ENCODE peak calls at places on chromosome 18, in four cellular contexts. One of them, this sample, is unnamed.

GRCh38 chr18:23805898-23806297 is 116.6 kb downstream of the LAMA3 start:
- DNase-seq in HCT116: no peak
- DNase-seq in sigmoid colon: no peak
- DNase-seq in IMR-90: peak
- DNase-seq in this sample: no peak

GRCh38 chr18:903703-904102 is 968 bp upstream of the ADCYAP1 start:
- DNase-seq in HCT116: no peak
- DNase-seq in sigmoid colon: no peak
- DNase-seq in IMR-90: peak
- DNase-seq in this sample: no peak

GRCh38 chr18:45688113-45688512 is 35.9 kb upstream of the SLC14A1 start:
- DNase-seq in IMR-90: peak
- DNase-seq in HCT116: no peak
- DNase-seq in sigmoid colon: no peak
- DNase-seq in this sample: no peak

GRCh38 chr18:50560681-50561629 is 1.1 kb downstream of the MAPK4 start:
- DNase-seq in IMR-90: no peak
- DNase-seq in sigmoid colon: no peak
- DNase-seq in HCT116: no peak
- DNase-seq in this sample: peak

GRCh38 chr18:61322265-61322873 is 10.9 kb upstream of the CDH20 start:
- DNase-seq in HCT116: peak
- DNase-seq in IMR-90: peak
- DNase-seq in sigmoid colon: no peak
- DNase-seq in this sample: peak

GRCh38 chr18:11728247-11728646 is 39.2 kb downstream of the GNAL start:
- DNase-seq in IMR-90: no peak
- DNase-seq in sigmoid colon: no peak
- DNase-seq in HCT116: peak
- DNase-seq in this sample: no peak

GRCh38 chr18:78701753-78702409 is 277.7 kb upstream of the SALL3 start:
- DNase-seq in sigmoid colon: no peak
- DNase-seq in IMR-90: no peak
- DNase-seq in HCT116: no peak
- DNase-seq in this sample: no peak

GRCh38 chr18:35508030-35508429 is 10.3 kb upstream of the INO80C start:
- DNase-seq in HCT116: no peak
- DNase-seq in IMR-90: no peak
- DNase-seq in sigmoid colon: no peak
- DNase-seq in this sample: no peak

GRCh38 chr18:54358495-54358793 is 738 bp downstream of the C18orf54 start:
- DNase-seq in IMR-90: peak
- DNase-seq in sigmoid colon: no peak
- DNase-seq in HCT116: no peak
- DNase-seq in this sample: no peak

GRCh38 chr18:28163201-28163778 is 13.6 kb downstream of the CDH2 start:
- DNase-seq in IMR-90: peak
- DNase-seq in HCT116: no peak
- DNase-seq in sigmoid colon: no peak
- DNase-seq in this sample: peak

GRCh38 chr18:5979971-5980457 is 84.7 kb upstream of the TMEM200C start:
- DNase-seq in HCT116: no peak
- DNase-seq in sigmoid colon: no peak
- DNase-seq in IMR-90: no peak
- DNase-seq in this sample: no peak

GRCh38 chr18:72935744-72936143 is 68.0 kb upstream of the NETO1 start:
- DNase-seq in sigmoid colon: no peak
- DNase-seq in IMR-90: no peak
- DNase-seq in HCT116: no peak
- DNase-seq in this sample: no peak

GRCh38 chr18:24503182-24503581 is 42.7 kb downstream of the HRH4 start:
- DNase-seq in sigmoid colon: no peak
- DNase-seq in HCT116: no peak
- DNase-seq in IMR-90: no peak
- DNase-seq in this sample: no peak

GRCh38 chr18:36186461-36187137 is 698 bp upstream of the MOCOS start:
- DNase-seq in IMR-90: no peak
- DNase-seq in HCT116: no peak
- DNase-seq in sigmoid colon: no peak
- DNase-seq in this sample: peak

GRCh38 chr18:46469186-46469915 is 187.7 kb downstream of the LOXHD1 start:
- DNase-seq in IMR-90: no peak
- DNase-seq in HCT116: no peak
- DNase-seq in sigmoid colon: no peak
- DNase-seq in this sample: no peak

GRCh38 chr18:36301884-36302283 is 4.4 kb downstream of the FHOD3 start:
- DNase-seq in sigmoid colon: no peak
- DNase-seq in HCT116: no peak
- DNase-seq in IMR-90: no peak
- DNase-seq in this sample: no peak

GRCh38 chr18:13464432-13465125 is 246.0 kb downstream of the LDLRAD4 start:
- DNase-seq in IMR-90: no peak
- DNase-seq in sigmoid colon: peak
- DNase-seq in HCT116: no peak
- DNase-seq in this sample: peak

GRCh38 chr18:23258566-23259265 is 123.4 kb downstream of the CABLES1 start:
- DNase-seq in HCT116: no peak
- DNase-seq in sigmoid colon: no peak
- DNase-seq in IMR-90: no peak
- DNase-seq in this sample: no peak

GRCh38 chr18:13366977-13367892 is 148.7 kb downstream of the LDLRAD4 start:
- DNase-seq in sigmoid colon: no peak
- DNase-seq in IMR-90: no peak
- DNase-seq in HCT116: no peak
- DNase-seq in this sample: no peak

GRCh38 chr18:61194726-61195125 is 138.5 kb upstream of the CDH20 start:
- DNase-seq in IMR-90: no peak
- DNase-seq in sigmoid colon: no peak
- DNase-seq in HCT116: no peak
- DNase-seq in this sample: no peak

GRCh38 chr18:31774477-31774785 is 13.8 kb upstream of the SLC25A52 start:
- DNase-seq in sigmoid colon: no peak
- DNase-seq in IMR-90: no peak
- DNase-seq in HCT116: no peak
- DNase-seq in this sample: no peak

GRCh38 chr18:35502062-35502461 is 4.3 kb upstream of the INO80C start:
- DNase-seq in IMR-90: no peak
- DNase-seq in HCT116: no peak
- DNase-seq in sigmoid colon: no peak
- DNase-seq in this sample: no peak

GRCh38 chr18:51068111-51068510 is 38.1 kb downstream of the SMAD4 start:
- DNase-seq in IMR-90: peak
- DNase-seq in sigmoid colon: no peak
- DNase-seq in HCT116: no peak
- DNase-seq in this sample: no peak

GRCh38 chr18:10660485-10660884 is 134.7 kb downstream of the NAPG start:
- DNase-seq in IMR-90: peak
- DNase-seq in HCT116: no peak
- DNase-seq in sigmoid colon: no peak
- DNase-seq in this sample: no peak

GRCh38 chr18:27223570-27224340 is 38.6 kb upstream of the CHST9 start:
- DNase-seq in sigmoid colon: no peak
- DNase-seq in IMR-90: no peak
- DNase-seq in HCT116: no peak
- DNase-seq in this sample: no peak

GRCh38 chr18:37258131-37258530 is 307.5 kb downstream of the CELF4 start:
- DNase-seq in sigmoid colon: no peak
- DNase-seq in IMR-90: no peak
- DNase-seq in HCT116: no peak
- DNase-seq in this sample: peak

GRCh38 chr18:42287047-42287446 is 332.0 kb downstream of the PIK3C3 start:
- DNase-seq in IMR-90: no peak
- DNase-seq in HCT116: no peak
- DNase-seq in sigmoid colon: no peak
- DNase-seq in this sample: no peak

GRCh38 chr18:40413160-40413559 is 1541.9 kb upstream of the PIK3C3 start:
- DNase-seq in HCT116: no peak
- DNase-seq in IMR-90: peak
- DNase-seq in sigmoid colon: no peak
- DNase-seq in this sample: no peak

GRCh38 chr18:41745166-41746049 is 209.6 kb upstream of the PIK3C3 start:
- DNase-seq in sigmoid colon: no peak
- DNase-seq in HCT116: no peak
- DNase-seq in IMR-90: peak
- DNase-seq in this sample: peak

GRCh38 chr18:61551586-61551985 is 218.4 kb downstream of the CDH20 start:
- DNase-seq in HCT116: peak
- DNase-seq in sigmoid colon: no peak
- DNase-seq in IMR-90: peak
- DNase-seq in this sample: no peak

GRCh38 chr18:56789004-56789888 is 138.1 kb downstream of the WDR7 start:
- DNase-seq in HCT116: peak
- DNase-seq in sigmoid colon: no peak
- DNase-seq in IMR-90: peak
- DNase-seq in this sample: no peak
- TF ChIP-seq CTCF in HCT116: peak
- TF ChIP-seq CTCF in sigmoid colon: no peak
- TF ChIP-seq CTCF in IMR-90: peak
- TF ChIP-seq CTCF in this sample: peak

GRCh38 chr18:59354731-59355130 is 4.3 kb downstream of the LMAN1 start:
- DNase-seq in HCT116: no peak
- DNase-seq in sigmoid colon: no peak
- DNase-seq in IMR-90: no peak
- DNase-seq in this sample: no peak

GRCh38 chr18:59359576-59359952 is 499 bp upstream of the LMAN1 start:
- DNase-seq in sigmoid colon: no peak
- DNase-seq in IMR-90: no peak
- DNase-seq in HCT116: no peak
- DNase-seq in this sample: no peak

GRCh38 chr18:59353079-59353680 is 5.9 kb downstream of the LMAN1 start:
- DNase-seq in IMR-90: no peak
- DNase-seq in HCT116: no peak
- DNase-seq in sigmoid colon: no peak
- DNase-seq in this sample: no peak

GRCh38 chr18:59357928-59358327 is 1.1 kb downstream of the LMAN1 start:
- DNase-seq in IMR-90: peak
- DNase-seq in HCT116: peak
- DNase-seq in sigmoid colon: no peak
- DNase-seq in this sample: no peak

DNA sequence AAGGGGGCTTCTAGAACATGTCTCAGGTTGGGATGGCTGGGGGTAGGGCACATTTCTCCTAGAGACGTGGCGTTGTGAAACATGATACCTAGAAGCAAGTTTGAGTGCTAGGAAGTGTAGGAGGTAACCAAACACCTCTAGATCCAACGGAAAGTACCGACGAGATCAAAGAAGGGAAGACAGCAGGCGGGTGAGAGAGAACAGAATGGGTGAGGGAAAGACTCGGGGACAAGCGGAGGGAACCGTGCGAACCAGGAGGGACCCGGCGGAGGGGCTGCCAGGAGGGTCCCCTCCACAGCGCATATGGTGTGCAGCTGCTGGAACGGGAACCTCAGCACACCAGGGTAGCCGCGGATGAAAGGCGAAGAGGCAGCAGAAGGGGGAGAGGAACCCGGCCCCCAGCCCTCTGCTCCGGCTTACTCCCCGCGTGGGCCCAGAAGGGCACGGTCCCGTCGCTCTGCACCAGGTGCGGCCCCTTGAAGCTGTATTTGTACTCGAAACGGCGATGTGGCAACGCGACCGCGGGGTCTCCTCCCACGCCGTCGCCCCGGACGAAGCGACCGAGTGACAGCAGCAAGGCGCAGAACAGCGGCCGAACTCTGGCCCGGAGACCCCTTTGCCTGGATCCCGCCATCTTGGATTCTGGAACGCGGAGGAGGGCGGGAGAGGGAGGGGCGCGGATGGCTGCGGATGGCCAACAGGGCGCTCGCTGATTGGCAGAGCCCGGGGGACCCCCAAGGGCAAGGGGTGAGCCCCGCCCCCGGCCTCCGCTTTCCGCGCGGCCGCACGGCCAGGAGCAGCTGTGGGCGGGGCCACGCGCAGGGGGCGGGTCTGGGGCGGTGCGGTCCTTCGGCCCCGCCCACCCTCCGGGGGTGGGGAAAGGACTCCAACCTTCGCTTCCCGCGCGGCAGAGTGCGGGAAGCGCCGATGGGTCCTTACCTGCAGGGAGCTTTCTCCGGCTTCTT is at the start of gene LMAN1:
- DNase-seq in HCT116: peak
- DNase-seq in IMR-90: peak
- DNase-seq in sigmoid colon: peak
- DNase-seq in this sample: peak
- TF ChIP-seq POLR2A in HCT116: peak
- TF ChIP-seq POLR2A in IMR-90: peak
- TF ChIP-seq POLR2A in sigmoid colon: no peak
- TF ChIP-seq POLR2A in this sample: peak

DNA sequence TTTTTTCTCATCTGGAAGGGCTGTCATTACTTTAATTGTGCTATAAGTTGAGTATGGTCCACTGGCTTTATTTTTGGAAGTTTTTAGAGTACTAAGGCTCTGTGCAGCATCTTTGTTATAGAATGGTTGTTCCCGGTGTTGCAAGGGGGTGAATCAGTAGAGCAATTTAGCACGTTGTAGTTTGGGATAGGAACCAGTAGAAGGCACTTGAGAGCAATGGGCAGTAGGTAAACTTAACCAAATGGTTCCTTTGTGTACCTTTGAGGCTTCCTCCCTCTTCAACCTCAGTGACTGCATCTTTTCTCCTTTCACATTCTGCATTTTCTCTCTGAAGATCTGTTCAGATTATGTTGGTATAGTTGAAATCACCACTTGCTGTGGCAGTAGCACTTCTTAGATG is 238.2 kb upstream of the SYT4 start:
- DNase-seq in sigmoid colon: no peak
- DNase-seq in IMR-90: no peak
- DNase-seq in HCT116: no peak
- DNase-seq in this sample: no peak
- TF ChIP-seq CTCF in sigmoid colon: no peak
- TF ChIP-seq CTCF in IMR-90: no peak
- TF ChIP-seq CTCF in HCT116: no peak
- TF ChIP-seq CTCF in this sample: no peak

GRCh38 chr18:48947583-48947982 is 3.2 kb downstream of the SMAD7 start:
- DNase-seq in HCT116: no peak
- DNase-seq in sigmoid colon: no peak
- DNase-seq in IMR-90: no peak
- DNase-seq in this sample: peak

GRCh38 chr18:48944634-48945033 is 6.1 kb downstream of the SMAD7 start:
- DNase-seq in sigmoid colon: no peak
- DNase-seq in HCT116: no peak
- DNase-seq in IMR-90: peak
- DNase-seq in this sample: no peak

GRCh38 chr18:48947102-48947501 is 3.7 kb downstream of the SMAD7 start:
- DNase-seq in sigmoid colon: no peak
- DNase-seq in IMR-90: no peak
- DNase-seq in HCT116: no peak
- DNase-seq in this sample: no peak

GRCh38 chr18:48946329-48946835 is 4.4 kb downstream of the SMAD7 start:
- DNase-seq in sigmoid colon: no peak
- DNase-seq in HCT116: no peak
- DNase-seq in IMR-90: peak
- DNase-seq in this sample: no peak

DNA sequence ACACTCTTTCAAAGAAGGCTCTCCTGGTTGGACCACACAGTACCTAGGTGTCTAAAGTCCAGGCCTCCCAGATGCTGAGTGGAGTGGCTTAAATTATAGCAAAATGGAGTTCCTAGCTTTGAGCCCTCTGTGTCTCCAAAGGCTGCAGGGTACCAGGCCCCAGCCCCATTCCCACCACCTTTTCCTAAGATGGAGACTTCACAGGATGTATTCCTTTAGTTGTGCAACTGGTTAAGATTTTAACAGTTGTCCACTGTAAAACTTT is 4.9 kb downstream of the SMAD7 start:
- DNase-seq in sigmoid colon: no peak
- DNase-seq in IMR-90: no peak
- DNase-seq in HCT116: no peak
- DNase-seq in this sample: no peak
- TF ChIP-seq POLR2A in sigmoid colon: no peak
- TF ChIP-seq POLR2A in IMR-90: no peak
- TF ChIP-seq POLR2A in HCT116: no peak
- TF ChIP-seq POLR2A in this sample: no peak

This sample was measured in right lobe of liver.